ENCODE peak calls at places on chromosomes 4 and X, in four cellular contexts. R is glutamatergic neuron, T is B cell, U is thoracic aorta. G is an unnamed sample.

GRCh38 chr4:155759372-155760252 is 791 bp downstream of the GUCY1B1 start:
- DNase-seq in R (peak), T (peak), U (peak), G (peak)

GRCh38 chrX:98371994-98372393 is 1488.3 kb downstream of the RPA4 start:
- DNase-seq in T (no peak), R (no peak), U (no peak), G (no peak)

GRCh38 chr4:86895692-86896488 is 3.7 kb upstream of the C4orf36 start:
- DNase-seq in R (no peak), U (no peak), T (peak), G (peak)

GRCh38 chrX:104435249-104435648 is 130.8 kb upstream of the IL1RAPL2 start:
- DNase-seq in T (no peak), R (no peak), U (no peak), G (no peak)

GRCh38 chr4:119627267-119628190 is 1.1 kb downstream of the PDE5A start:
- DNase-seq in U (peak), R (peak), T (peak), G (peak)

GRCh38 chrX:20527458-20528099 is 260.9 kb upstream of the RPS6KA3 start:
- DNase-seq in R (no peak), T (peak), U (no peak), G (no peak)

GRCh38 chr4:176920694-176921093 is 128.0 kb upstream of the VEGFC start:
- DNase-seq in U (no peak), R (no peak), T (no peak), G (no peak)

GRCh38 chr4:174505892-174506291 is 16.4 kb downstream of the HPGD start:
- DNase-seq in T (no peak), U (no peak), R (no peak), G (no peak)

GRCh38 chrX:13223868-13224555 is 95.8 kb downstream of the ATXN3L start:
- DNase-seq in T (no peak), U (no peak), R (no peak), G (no peak)

GRCh38 chr4:145909331-145909730 is 29.3 kb downstream of the ZNF827 start:
- DNase-seq in R (peak), T (peak), U (no peak), G (peak)

GRCh38 chrX:24659106-24659505 is 12.0 kb upstream of the PCYT1B start:
- DNase-seq in R (no peak), T (no peak), U (no peak), G (no peak)

GRCh38 chr4:174177536-174177935 is 105.9 kb downstream of the FBXO8 start:
- DNase-seq in U (no peak), T (no peak), R (no peak), G (no peak)

DNA sequence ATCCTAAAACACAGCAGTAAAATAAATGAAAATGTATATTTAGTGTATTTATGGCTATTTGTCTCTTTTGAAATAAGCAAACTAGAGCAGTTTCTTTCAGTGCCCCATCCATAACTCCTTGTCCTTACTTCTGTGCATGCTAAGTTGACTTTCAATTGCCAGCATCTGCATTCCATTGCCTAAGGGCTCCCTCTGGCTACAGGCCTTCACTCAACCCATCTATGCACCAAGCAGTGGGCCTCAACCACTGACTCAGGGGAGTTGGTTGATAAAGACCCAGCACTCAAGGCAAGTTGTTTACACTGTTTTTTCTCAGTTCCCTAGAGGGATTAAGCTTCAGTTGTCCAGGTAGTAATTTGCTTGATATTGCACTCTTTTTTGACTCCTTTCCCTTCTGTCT is 265.7 kb downstream of the IQCM start:
- DNase-seq in U (no peak), R (peak), T (no peak), G (no peak)
- TF ChIP-seq CTCF in U (no peak), R (no peak), T (no peak), G (no peak)

GRCh38 chr4:102547973-102548372 is 46.8 kb downstream of the NFKB1 start:
- DNase-seq in R (no peak), T (no peak), U (no peak), G (no peak)

GRCh38 chr4:102546635-102547034 is 45.5 kb downstream of the NFKB1 start:
- DNase-seq in R (no peak), T (no peak), U (no peak), G (no peak)

GRCh38 chr4:102543030-102543505 is 41.9 kb downstream of the NFKB1 start:
- DNase-seq in R (no peak), T (no peak), U (no peak), G (no peak)

GRCh38 chr4:102541708-102542107 is 40.5 kb downstream of the NFKB1 start:
- DNase-seq in U (no peak), T (no peak), R (peak), G (no peak)

DNA sequence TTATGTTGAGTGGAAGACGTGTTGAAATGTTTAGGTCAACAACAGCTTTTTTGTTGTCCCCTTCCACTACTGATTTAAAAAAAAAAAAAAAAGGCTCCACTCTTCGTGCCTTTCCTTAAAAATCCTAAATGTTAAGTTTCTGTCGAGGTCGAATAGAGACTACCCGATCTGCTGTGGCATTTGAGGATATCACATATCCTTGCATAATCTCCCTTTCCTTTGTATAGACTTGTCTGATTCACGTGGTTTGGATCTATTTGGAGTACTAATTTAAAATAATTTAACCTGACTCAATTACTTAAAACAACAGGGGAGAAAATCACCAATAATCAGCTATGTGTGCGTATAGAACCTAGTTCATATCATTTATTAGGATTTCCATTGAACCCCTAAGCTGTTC is 42.4 kb downstream of the NFKB1 start:
- DNase-seq in T (no peak), R (no peak), U (no peak), G (no peak)
- TF ChIP-seq CTCF in T (no peak), R (no peak), U (no peak), G (no peak)

GRCh38 chr4:46386570-46386969 is 3.4 kb downstream of the GABRA2 start:
- DNase-seq in U (no peak), R (peak), T (no peak), G (no peak)
- TF ChIP-seq CTCF in U (no peak), R (no peak), T (no peak), G (no peak)

GRCh38 chr4:13857800-13858199 is 230.3 kb upstream of the BOD1L1 start:
- DNase-seq in R (no peak), T (no peak), U (no peak), G (no peak)

GRCh38 chr4:13857397-13857796 is 229.9 kb upstream of the BOD1L1 start:
- DNase-seq in T (no peak), R (no peak), U (no peak), G (no peak)

GRCh38 chr4:13859423-13859822 is 231.9 kb upstream of the BOD1L1 start:
- DNase-seq in T (no peak), U (no peak), R (no peak), G (no peak)

GRCh38 chr4:13856387-13856786 is 228.9 kb upstream of the BOD1L1 start:
- DNase-seq in R (no peak), U (no peak), T (no peak), G (no peak)

DNA sequence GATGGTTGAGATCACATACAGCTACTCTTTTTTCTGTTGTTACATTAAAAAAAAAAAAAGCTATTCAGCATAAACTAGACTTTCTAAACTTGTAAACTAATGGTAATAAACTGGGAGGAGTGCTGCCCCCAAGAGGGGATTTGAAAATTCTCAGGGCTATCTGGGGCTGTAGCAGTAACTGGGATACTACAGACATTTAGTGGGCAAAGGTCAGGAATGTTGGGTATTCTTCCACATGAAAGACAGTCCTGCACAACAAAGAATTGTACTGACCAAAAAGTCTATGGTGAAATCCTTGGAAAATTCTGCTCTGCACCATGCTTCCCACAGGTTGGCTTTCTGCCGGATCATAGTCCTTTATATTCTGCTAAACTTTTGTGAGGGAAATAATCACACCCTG is 232.6 kb upstream of the BOD1L1 start:
- DNase-seq in R (no peak), T (no peak), U (no peak), G (peak)
- TF ChIP-seq CTCF in R (no peak), T (no peak), U (no peak), G (no peak)

DNA sequence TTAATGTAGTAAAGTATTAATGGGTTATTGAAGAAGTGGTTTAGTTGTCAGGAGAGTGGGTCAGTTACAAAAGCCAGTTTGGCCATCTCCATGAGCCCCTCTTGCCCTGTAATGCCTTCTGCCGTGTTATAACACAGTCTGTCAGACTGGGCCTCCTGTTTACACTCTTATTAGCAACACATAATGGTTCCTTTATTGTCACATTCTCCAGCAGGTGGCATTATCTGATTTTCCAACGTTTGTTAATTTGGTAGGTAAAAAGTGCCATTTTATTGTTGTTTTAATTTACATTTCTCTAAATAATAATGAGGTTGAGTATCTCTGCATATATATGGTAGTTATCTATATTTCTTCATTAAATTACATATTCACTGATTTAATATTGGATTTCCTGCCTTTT is 560.8 kb downstream of the FGF13 start:
- DNase-seq in T (no peak), R (no peak), U (no peak), G (no peak)
- TF ChIP-seq CTCF in T (no peak), R (no peak), U (no peak), G (no peak)

DNA sequence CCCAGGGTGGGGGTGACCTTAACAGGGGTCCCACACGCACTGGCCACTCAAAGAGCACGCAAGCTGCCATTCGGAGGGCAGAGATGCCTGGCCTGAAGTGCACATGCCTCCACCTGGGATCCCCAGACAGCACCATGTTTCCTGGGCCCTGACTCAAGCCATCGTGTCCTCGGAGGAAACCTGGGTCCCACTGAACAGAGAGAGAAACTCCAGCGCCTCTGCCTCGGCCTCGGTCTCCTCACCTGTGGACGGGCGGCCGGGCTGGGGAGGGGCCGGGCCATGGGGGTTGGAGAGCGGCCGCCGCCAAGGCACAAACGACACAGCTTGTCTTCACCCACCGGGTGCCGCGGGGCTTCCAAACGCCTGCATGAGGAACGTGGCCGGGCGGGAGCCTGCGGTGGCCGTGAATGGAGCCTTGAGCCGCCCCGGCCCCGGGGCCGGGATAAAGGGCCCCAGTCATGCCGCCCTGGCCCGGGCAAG is 30.0 kb upstream of the FGFR3 start:
- DNase-seq in T (no peak), U (no peak), R (no peak), G (no peak)
- TF ChIP-seq CTCF in T (no peak), U (no peak), R (no peak), G (no peak)

DNA sequence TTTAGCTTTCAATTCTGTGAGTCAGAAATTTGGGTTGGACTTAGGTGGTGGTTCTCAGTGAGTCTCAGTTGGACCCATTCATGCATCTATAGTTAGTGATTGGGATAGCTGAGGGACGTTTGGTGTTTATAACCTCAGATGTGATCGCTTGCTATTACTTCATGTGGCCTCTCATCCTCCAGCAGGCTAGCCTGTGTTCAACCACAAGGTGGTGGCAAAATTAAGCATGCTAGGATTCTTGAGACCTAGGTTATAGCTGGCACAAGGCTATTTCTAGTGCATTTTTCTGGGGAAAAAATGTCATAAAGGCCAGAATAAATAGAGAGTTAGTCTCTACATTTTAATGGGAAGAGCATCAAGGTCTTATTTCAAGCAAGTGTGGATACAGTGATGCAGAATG is 10.9 kb upstream of the GRPR start:
- DNase-seq in R (no peak), T (no peak), U (no peak), G (no peak)
- TF ChIP-seq CTCF in R (no peak), T (no peak), U (no peak), G (no peak)